ENCODE peak calls at places on chromosome 11, in seven cellular contexts. V, P, N, W, M, D and I are unnamed samples.

GRCh38 chr11:122797651-122798050 is 40.6 kb upstream of the CRTAM start:
- DNase-seq in V (no peak), P (no peak), N (no peak), W (no peak), M (no peak), D (no peak), I (no peak)

GRCh38 chr11:43835104-43835503 is 45.5 kb upstream of the ALKBH3 start:
- DNase-seq in V (no peak), P (no peak), N (no peak), W (no peak), M (no peak), D (no peak), I (no peak)

GRCh38 chr11:91857194-91857593 is 367.4 kb upstream of the FAT3 start:
- DNase-seq in V (no peak), P (no peak), N (no peak), W (no peak), M (no peak), D (no peak), I (no peak)

GRCh38 chr11:62558669-62559068 is 12.1 kb upstream of the AHNAK start:
- DNase-seq in V (no peak), P (no peak), N (no peak), W (no peak), M (no peak), D (no peak), I (no peak)

GRCh38 chr11:111777094-111778046 is 11.2 kb upstream of the PPP2R1B start:
- DNase-seq in V (peak; percentile 33), P (peak; percentile 21), N (peak; percentile 79), W (peak; percentile 62), M (peak; percentile 66), D (no peak), I (no peak)

GRCh38 chr11:65308281-65308891 is 6.3 kb upstream of the CDC42EP2 start:
- DNase-seq in V (no peak), P (no peak), N (no peak), W (no peak), M (no peak), D (no peak), I (no peak)

GRCh38 chr11:105861225-105861624 is 160.8 kb downstream of the MSANTD4 start:
- DNase-seq in V (no peak), P (no peak), N (no peak), W (no peak), M (no peak), D (no peak), I (no peak)

GRCh38 chr11:133940034-133940433 is 16.7 kb downstream of the IGSF9B start:
- DNase-seq in V (no peak), P (no peak), N (no peak), W (no peak), M (no peak), D (no peak), I (no peak)

GRCh38 chr11:15114501-15115475 is at the start of gene INSC:
- DNase-seq in V (no peak), P (no peak), N (no peak), W (no peak), M (no peak), D (peak; percentile 38), I (no peak)

GRCh38 chr11:61297741-61298140 is 2.6 kb upstream of the VWCE start:
- DNase-seq in V (no peak), P (peak; percentile 66), N (peak; percentile 81), W (peak; percentile 85), M (no peak), D (no peak), I (no peak)

GRCh38 chr11:69573751-69574382 is 67.1 kb upstream of the CCND1 start:
- DNase-seq in V (no peak), P (no peak), N (no peak), W (no peak), M (no peak), D (no peak), I (no peak)

GRCh38 chr11:61528114-61528513 is 19.6 kb downstream of the LRRC10B start:
- DNase-seq in V (no peak), P (no peak), N (no peak), W (no peak), M (no peak), D (no peak), I (no peak)

GRCh38 chr11:121248496-121248895 is 44.1 kb upstream of the SC5D start:
- DNase-seq in V (no peak), P (no peak), N (no peak), W (no peak), M (no peak), D (no peak), I (no peak)

GRCh38 chr11:27553186-27553585 is 46.6 kb upstream of the LIN7C start:
- DNase-seq in V (no peak), P (no peak), N (no peak), W (no peak), M (no peak), D (no peak), I (no peak)

GRCh38 chr11:63663809-63664208 is 7.4 kb downstream of the ATL3 start:
- DNase-seq in V (no peak), P (no peak), N (no peak), W (peak; percentile 76), M (peak; percentile 38), D (no peak), I (no peak)

GRCh38 chr11:75105462-75105925 is 8.8 kb upstream of the OR2AT4 start:
- DNase-seq in V (no peak), P (no peak), N (no peak), W (peak; percentile 19), M (peak; percentile 54), D (no peak), I (no peak)

GRCh38 chr11:12854297-12854661 is 154.8 kb upstream of the RASSF10 start:
- DNase-seq in V (no peak), P (no peak), N (no peak), W (no peak), M (no peak), D (no peak), I (no peak)

GRCh38 chr11:1052133-1053011 is 15.9 kb upstream of the MUC6 start:
- DNase-seq in V (peak; percentile 26), P (no peak), N (no peak), W (no peak), M (no peak), D (peak; percentile 46), I (no peak)

GRCh38 chr11:82829101-82829500 is 71.1 kb downstream of the PRCP start:
- DNase-seq in V (no peak), P (no peak), N (no peak), W (no peak), M (no peak), D (no peak), I (no peak)

GRCh38 chr11:82818399-82819043 is 81.7 kb downstream of the PRCP start:
- DNase-seq in V (no peak), P (no peak), N (no peak), W (no peak), M (no peak), D (no peak), I (no peak)

GRCh38 chr11:82826526-82826925 is 73.7 kb downstream of the PRCP start:
- DNase-seq in V (no peak), P (no peak), N (no peak), W (no peak), M (no peak), D (no peak), I (no peak)

GRCh38 chr11:82828472-82828871 is 71.8 kb downstream of the PRCP start:
- DNase-seq in V (no peak), P (no peak), N (no peak), W (no peak), M (no peak), D (no peak), I (no peak)

GRCh38 chr11:82823635-82824614 is 76.3 kb downstream of the PRCP start:
- DNase-seq in V (no peak), P (no peak), N (no peak), W (no peak), M (no peak), D (no peak), I (no peak)
- TF ChIP-seq CTCF in V (no peak), P (no peak), N (no peak), W (no peak), M (no peak), D (no peak), I (no peak)

GRCh38 chr11:86719781-86720463 is 47.5 kb upstream of the ME3 start:
- DNase-seq in V (no peak), P (no peak), N (no peak), W (peak; percentile 85), M (peak; percentile 84), D (no peak), I (no peak)
- TF ChIP-seq CTCF in V (no peak), P (no peak), N (no peak), W (no peak), M (no peak), D (no peak), I (no peak)

DNA sequence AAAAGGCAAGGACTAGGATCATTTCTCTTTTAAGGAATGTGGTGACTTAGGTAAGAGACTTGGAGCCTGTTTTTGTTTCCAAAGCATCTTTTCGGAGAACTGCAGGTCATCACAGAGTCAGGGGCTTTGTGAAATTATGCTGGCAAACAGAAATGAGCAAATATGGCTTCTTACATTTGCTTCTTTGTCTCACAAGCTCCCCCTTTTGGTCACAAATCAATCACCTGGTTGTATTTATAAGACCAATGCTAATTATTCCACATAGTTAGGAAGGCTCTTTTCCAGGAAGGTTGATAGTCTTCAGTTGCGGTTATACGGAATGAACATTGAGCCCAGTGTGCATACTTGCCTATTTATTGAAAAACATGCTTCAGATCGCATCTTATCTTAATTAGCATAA is 34.6 kb upstream of the CEP126 start:
- DNase-seq in V (no peak), P (no peak), N (peak; percentile 63), W (peak; percentile 34), M (peak; percentile 81), D (no peak), I (no peak)
- TF ChIP-seq CTCF in V (no peak), P (peak; percentile 25), N (peak; percentile 39), W (peak; percentile 69), M (peak; percentile 48), D (no peak), I (no peak)

GRCh38 chr11:20005747-20006146 is 154.5 kb downstream of the DBX1 start:
- DNase-seq in V (no peak), P (no peak), N (no peak), W (no peak), M (no peak), D (no peak), I (no peak)

GRCh38 chr11:20002312-20003216 is 157.7 kb downstream of the DBX1 start:
- DNase-seq in V (peak; percentile 51), P (no peak), N (no peak), W (no peak), M (peak; percentile 75), D (no peak), I (no peak)

GRCh38 chr11:20007386-20007785 is 152.9 kb downstream of the DBX1 start:
- DNase-seq in V (peak; percentile 45), P (no peak), N (no peak), W (no peak), M (no peak), D (no peak), I (no peak)

GRCh38 chr11:20003357-20003756 is 156.9 kb downstream of the DBX1 start:
- DNase-seq in V (peak; percentile 40), P (no peak), N (no peak), W (no peak), M (no peak), D (no peak), I (no peak)

GRCh38 chr11:20004856-20005255 is 155.4 kb downstream of the DBX1 start:
- DNase-seq in V (no peak), P (no peak), N (no peak), W (no peak), M (no peak), D (no peak), I (no peak)
- TF ChIP-seq CTCF in V (no peak), P (no peak), N (no peak), W (no peak), M (no peak), D (no peak), I (no peak)